ENCODE peak calls at places on chromosome 2, in six cellular contexts. Z is OCI-LY7, O is A549, Y is right atrium auricular region, B is endothelial cell, D is psoas muscle. I is an unnamed sample.
A peak's percentile ranks its signal among the peaks of the same experiment; 100 is the strongest.

GRCh38 chr2:3222636-3223035 is 155.0 kb downstream of the EIPR1 start:
- DNase-seq in Z (no peak), O (peak; percentile 14), Y (no peak), B (no peak), D (no peak), I (no peak)

GRCh38 chr2:107801498-107801897 is 25.2 kb upstream of the RGPD4 start:
- DNase-seq in Z (no peak), O (no peak), Y (no peak), B (no peak), D (no peak), I (no peak)

GRCh38 chr2:241818943-241819270 is 9.9 kb downstream of the NEU4 start:
- DNase-seq in Z (no peak), O (no peak), Y (peak; percentile 56), B (no peak), D (no peak), I (no peak)

GRCh38 chr2:24016853-24017703 is 7.2 kb downstream of the MFSD2B start:
- DNase-seq in Z (no peak), O (no peak), Y (no peak), B (no peak), D (no peak), I (no peak)

GRCh38 chr2:182360012-182360662 is 66.7 kb downstream of the PDE1A start:
- DNase-seq in Z (no peak), O (peak; percentile 80), Y (no peak), B (no peak), D (no peak), I (no peak)

GRCh38 chr2:159518321-159519005 is 97.9 kb downstream of the BAZ2B start:
- DNase-seq in Z (no peak), O (no peak), Y (no peak), B (no peak), D (no peak), I (no peak)

GRCh38 chr2:171754254-171754939 is 67.1 kb downstream of the DYNC1I2 start:
- DNase-seq in Z (no peak), O (no peak), Y (no peak), B (no peak), D (no peak), I (no peak)

GRCh38 chr2:160484859-160485520 is 8.6 kb downstream of the RBMS1 start:
- DNase-seq in Z (no peak), O (no peak), Y (no peak), B (no peak), D (no peak), I (no peak)

GRCh38 chr2:50711714-50712113 is 320.2 kb downstream of the NRXN1 start:
- DNase-seq in Z (no peak), O (no peak), Y (no peak), B (no peak), D (no peak), I (no peak)

GRCh38 chr2:67242456-67242855 is 154.7 kb upstream of the ETAA1 start:
- DNase-seq in Z (no peak), O (no peak), Y (no peak), B (no peak), D (no peak), I (no peak)

GRCh38 chr2:96933528-96933927 is 52.9 kb downstream of the FAM178B start:
- DNase-seq in Z (no peak), O (no peak), Y (no peak), B (no peak), D (peak; percentile 34), I (no peak)

GRCh38 chr2:44136186-44136585 is 32.5 kb upstream of the PPM1B start:
- DNase-seq in Z (no peak), O (peak; percentile 77), Y (no peak), B (no peak), D (no peak), I (no peak)

GRCh38 chr2:140552634-140553033 is 1578.2 kb downstream of the LRP1B start:
- DNase-seq in Z (no peak), O (no peak), Y (no peak), B (no peak), D (no peak), I (no peak)

GRCh38 chr2:113739849-113740248 is 16.6 kb downstream of the SLC35F5 start:
- DNase-seq in Z (no peak), O (no peak), Y (no peak), B (no peak), D (no peak), I (no peak)

GRCh38 chr2:121080013-121080772 is 204.8 kb downstream of the TFCP2L1 start:
- DNase-seq in Z (peak; percentile 50), O (peak; percentile 57), Y (no peak), B (peak; percentile 87), D (no peak), I (peak; percentile 67)

GRCh38 chr2:177419274-177419673 is 26.7 kb downstream of the AGPS start:
- DNase-seq in Z (no peak), O (no peak), Y (no peak), B (no peak), D (no peak), I (no peak)

GRCh38 chr2:241947876-241948275 is 78.3 kb downstream of the RTP5 start:
- DNase-seq in Z (no peak), O (no peak), Y (no peak), B (no peak), D (no peak), I (no peak)

GRCh38 chr2:143615617-143616016 is 486.4 kb downstream of the ARHGAP15 start:
- DNase-seq in Z (no peak), O (no peak), Y (no peak), B (no peak), D (no peak), I (no peak)

GRCh38 chr2:17536416-17536815 is 4.1 kb upstream of the VSNL1 start:
- DNase-seq in Z (no peak), O (no peak), Y (no peak), B (no peak), D (no peak), I (no peak)

GRCh38 chr2:85537600-85538506 is 1.1 kb upstream of the MAT2A start:
- DNase-seq in Z (peak; percentile 67), O (peak; percentile 56), Y (peak; percentile 65), B (peak; percentile 45), D (peak; percentile 79), I (peak; percentile 41)

GRCh38 chr2:205386109-205386508 is 296.2 kb upstream of the NRP2 start:
- DNase-seq in Z (no peak), O (no peak), Y (no peak), B (no peak), D (no peak), I (no peak)

GRCh38 chr2:200446612-200447011 is 63.3 kb downstream of the KCTD18 start:
- DNase-seq in Z (no peak), O (no peak), Y (no peak), B (no peak), D (no peak), I (no peak)

GRCh38 chr2:240972636-240973521 is 25.5 kb upstream of the SNED1 start:
- DNase-seq in Z (no peak), O (no peak), Y (no peak), B (no peak), D (peak; percentile 57), I (no peak)

GRCh38 chr2:175304541-175304940 is 123.0 kb upstream of the ATP5MC3 start:
- DNase-seq in Z (no peak), O (no peak), Y (no peak), B (no peak), D (no peak), I (no peak)

GRCh38 chr2:175308005-175308404 is 126.5 kb upstream of the ATP5MC3 start:
- DNase-seq in Z (no peak), O (no peak), Y (no peak), B (no peak), D (no peak), I (no peak)

GRCh38 chr2:175312137-175312536 is 130.6 kb upstream of the ATP5MC3 start:
- DNase-seq in Z (no peak), O (no peak), Y (no peak), B (no peak), D (no peak), I (no peak)

GRCh38 chr2:175310813-175311504 is 129.4 kb upstream of the ATP5MC3 start:
- DNase-seq in Z (no peak), O (no peak), Y (no peak), B (no peak), D (no peak), I (no peak)

GRCh38 chr2:175309799-175310198 is 128.3 kb upstream of the ATP5MC3 start:
- DNase-seq in Z (peak; percentile 22), O (peak; percentile 53), Y (no peak), B (peak; percentile 53), D (no peak), I (peak; percentile 21)
- TF ChIP-seq CTCF in Z (peak; percentile 71), O (peak; percentile 49), Y (peak; percentile 52), B (no peak), D (peak; percentile 18), I (no peak)

GRCh38 chr2:9693646-9694045 is 62.8 kb upstream of the YWHAQ start:
- DNase-seq in Z (no peak), O (no peak), Y (no peak), B (no peak), D (no peak), I (no peak)

GRCh38 chr2:9692392-9693137 is 61.8 kb upstream of the YWHAQ start:
- DNase-seq in Z (no peak), O (no peak), Y (no peak), B (no peak), D (peak; percentile 85), I (no peak)

GRCh38 chr2:9693138-9693520 is 62.3 kb upstream of the YWHAQ start:
- DNase-seq in Z (no peak), O (no peak), Y (peak; percentile 77), B (no peak), D (peak; percentile 92), I (no peak)

GRCh38 chr2:9690252-9690651 is 59.5 kb upstream of the YWHAQ start:
- DNase-seq in Z (no peak), O (no peak), Y (no peak), B (no peak), D (no peak), I (no peak)

GRCh38 chr2:9690716-9691498 is 60.1 kb upstream of the YWHAQ start:
- DNase-seq in Z (no peak), O (no peak), Y (no peak), B (no peak), D (no peak), I (no peak)
- TF ChIP-seq CTCF in Z (no peak), O (no peak), Y (no peak), B (no peak), D (no peak), I (no peak)

GRCh38 chr2:19851116-19851515 is 50.7 kb downstream of the TTC32 start:
- DNase-seq in Z (no peak), O (peak; percentile 33), Y (no peak), B (peak; percentile 35), D (no peak), I (no peak)
- TF ChIP-seq CTCF in Z (no peak), O (peak; percentile 13), Y (no peak), B (no peak), D (no peak), I (no peak)

GRCh38 chr2:105974800-105975199 is 219.3 kb downstream of the UXS1 start:
- DNase-seq in Z (no peak), O (no peak), Y (no peak), B (no peak), D (no peak), I (no peak)

GRCh38 chr2:105972226-105972625 is 221.9 kb downstream of the UXS1 start:
- DNase-seq in Z (no peak), O (no peak), Y (no peak), B (no peak), D (no peak), I (no peak)

DNA sequence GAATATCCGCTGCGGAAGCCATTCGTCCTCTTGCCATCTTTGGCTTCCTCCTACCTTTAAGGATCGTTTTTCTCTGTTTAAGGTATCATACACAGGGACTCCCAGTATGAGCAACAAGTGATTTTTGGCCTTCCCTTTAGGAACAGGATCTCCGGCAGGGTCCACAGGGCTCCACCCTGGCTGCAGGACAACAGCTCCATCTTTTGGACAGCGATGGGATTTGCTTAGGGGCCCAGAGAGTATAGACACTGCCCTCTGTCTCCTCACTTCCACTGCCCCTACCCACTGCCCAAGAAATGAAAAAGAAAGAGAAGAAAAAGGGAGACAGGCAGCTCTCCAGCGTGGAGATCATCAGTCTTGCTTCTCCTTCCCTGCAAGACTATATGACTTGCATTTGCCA is 224.5 kb downstream of the UXS1 start:
- DNase-seq in Z (peak; percentile 35), O (peak; percentile 21), Y (no peak), B (peak; percentile 46), D (no peak), I (no peak)
- TF ChIP-seq CTCF in Z (peak; percentile 73), O (no peak), Y (no peak), B (peak; percentile 33), D (no peak), I (no peak)